ENCODE peak calls at places on chromosome 5, in four cellular contexts. G, S, O and J are unnamed samples.
A peak's percentile ranks its signal among the peaks of the same experiment; 100 is the strongest.

GRCh38 chr5:119049824-119050449 is 20.9 kb upstream of the DMXL1 start:
- ATAC-seq in G (no peak), S (no peak), O (no peak), J (no peak)

GRCh38 chr5:61746836-61747575 is 414.9 kb downstream of the ZSWIM6 start:
- ATAC-seq in G (no peak), S (no peak), O (no peak), J (no peak)

GRCh38 chr5:141958773-141959172 is 771 bp upstream of the PCDH12 start:
- ATAC-seq in G (no peak), S (peak; percentile 27), O (no peak), J (peak; percentile 69)

GRCh38 chr5:136062563-136063274 is 33.9 kb downstream of the TGFBI start:
- ATAC-seq in G (no peak), S (peak; percentile 17), O (no peak), J (no peak)

GRCh38 chr5:131609774-131610173 is 25.3 kb downstream of the RAPGEF6 start:
- ATAC-seq in G (no peak), S (no peak), O (no peak), J (no peak)

GRCh38 chr5:56663523-56663922 is 151.8 kb upstream of the MAP3K1 start:
- ATAC-seq in G (no peak), S (no peak), O (no peak), J (no peak)

GRCh38 chr5:14696851-14697250 is 32.3 kb downstream of the OTULIN start:
- ATAC-seq in G (no peak), S (no peak), O (no peak), J (no peak)

GRCh38 chr5:52481216-52481615 is 306.5 kb upstream of the ITGA1 start:
- ATAC-seq in G (no peak), S (no peak), O (no peak), J (no peak)

GRCh38 chr5:55959208-55959607 is 35.6 kb downstream of the IL6ST start:
- ATAC-seq in G (no peak), S (no peak), O (no peak), J (no peak)

GRCh38 chr5:172283020-172283861 is at the start of gene UBTD2:
- ATAC-seq in G (peak; percentile 90), S (peak; percentile 82), O (peak; percentile 94), J (peak; percentile 95)
- TF ChIP-seq POLR2A in G (no peak), S (peak; percentile 82), O (peak; percentile 48), J (no peak)

GRCh38 chr5:111511174-111512025 is 935 bp downstream of the STARD4 start:
- ATAC-seq in G (peak; percentile 62), S (peak; percentile 20), O (no peak), J (no peak)

GRCh38 chr5:111514087-111514486 is 1.8 kb upstream of the STARD4 start:
- ATAC-seq in G (no peak), S (no peak), O (no peak), J (no peak)

GRCh38 chr5:111513175-111513520 is 813 bp upstream of the STARD4 start:
- ATAC-seq in G (no peak), S (no peak), O (no peak), J (no peak)

GRCh38 chr5:111512026-111512405 is 319 bp downstream of the STARD4 start:
- ATAC-seq in G (peak; percentile 72), S (peak; percentile 44), O (peak; percentile 2), J (peak; percentile 27)

DNA sequence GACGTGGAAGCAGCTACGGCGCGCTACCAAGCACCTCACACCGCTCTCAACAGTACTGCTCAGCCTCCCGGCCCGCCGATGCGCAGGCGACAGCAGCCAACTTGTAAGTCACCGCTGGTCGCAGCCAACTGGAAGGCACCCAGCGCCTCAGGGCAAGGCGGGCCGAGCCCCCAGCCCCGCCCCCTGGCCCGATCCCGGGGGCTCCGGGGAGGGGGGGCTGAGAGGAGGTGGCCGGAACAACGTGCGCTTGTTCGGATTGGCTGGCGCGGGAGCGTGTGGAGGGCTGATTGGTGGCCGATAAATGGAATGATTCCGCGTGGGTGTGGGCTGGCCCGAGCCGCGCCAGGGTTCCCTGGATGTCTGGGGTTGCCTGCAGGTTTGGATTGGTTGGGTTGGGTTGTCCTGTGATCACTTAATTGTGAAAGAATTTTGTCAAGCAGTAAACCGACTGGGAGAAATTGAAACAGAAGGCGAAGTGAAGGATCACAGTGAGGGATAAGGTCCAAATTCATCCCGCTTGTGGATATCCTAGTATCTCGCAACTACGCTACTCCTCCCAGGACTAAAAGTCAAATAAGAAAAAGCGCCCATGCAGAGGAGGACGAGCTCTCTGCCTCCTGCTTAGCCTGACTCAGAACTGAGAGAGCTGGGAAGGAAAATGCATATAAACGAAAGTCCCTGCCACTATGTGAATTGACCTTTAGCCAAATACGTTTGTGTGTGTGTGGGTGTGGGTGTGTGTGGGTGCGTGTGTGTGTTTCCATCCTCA is at the start of gene STARD4:
- ATAC-seq in G (peak; percentile 96), S (peak; percentile 93), O (peak; percentile 97), J (peak; percentile 98)
- TF ChIP-seq POLR2A in G (peak; percentile 57), S (peak; percentile 91), O (peak; percentile 64), J (peak; percentile 44)

GRCh38 chr5:134873987-134874830 is at the start of gene TXNDC15:
- ATAC-seq in G (peak; percentile 91), S (peak; percentile 97), O (peak; percentile 94), J (peak; percentile 95)
- TF ChIP-seq POLR2A in G (peak; percentile 97), S (peak; percentile 79), O (peak; percentile 77), J (peak; percentile 67)

GRCh38 chr5:138352071-138352721 is at the start of gene KDM3B:
- ATAC-seq in G (peak; percentile 60), S (peak; percentile 91), O (peak; percentile 90), J (peak; percentile 92)

GRCh38 chr5:138352722-138353549 is 451 bp downstream of the KDM3B start:
- ATAC-seq in G (peak; percentile 71), S (peak; percentile 64), O (peak; percentile 68), J (peak; percentile 77)

GRCh38 chr5:138354926-138355378 is 2.5 kb downstream of the KDM3B start:
- ATAC-seq in G (no peak), S (no peak), O (no peak), J (no peak)

GRCh38 chr5:138354387-138354786 is 1.9 kb downstream of the KDM3B start:
- ATAC-seq in G (no peak), S (no peak), O (no peak), J (no peak)

GRCh38 chr5:138353550-138353893 is 1.0 kb downstream of the KDM3B start:
- ATAC-seq in G (no peak), S (no peak), O (no peak), J (no peak)
- TF ChIP-seq POLR2A in G (no peak), S (no peak), O (no peak), J (no peak)

DNA sequence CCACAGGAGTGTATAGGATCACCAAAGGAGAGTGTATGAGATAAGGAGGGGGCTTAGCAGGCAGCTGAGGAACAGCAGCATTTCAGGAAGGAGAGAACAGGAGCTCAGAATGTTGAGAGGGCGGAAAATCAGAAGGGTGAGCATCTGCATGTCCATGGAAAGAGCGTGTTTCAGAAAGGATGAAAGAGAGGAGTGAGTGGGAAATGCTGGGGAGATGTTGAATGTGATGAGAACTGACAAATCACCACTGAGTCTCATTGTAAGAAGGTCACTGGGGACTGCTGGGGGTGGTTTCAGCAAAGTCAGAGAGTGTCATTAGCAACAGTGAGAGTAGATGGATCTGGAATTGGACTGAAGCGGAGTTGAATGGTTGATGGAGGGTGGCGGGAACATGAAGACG is 65.8 kb downstream of the ANKRD33B start:
- ATAC-seq in G (no peak), S (no peak), O (no peak), J (no peak)
- TF ChIP-seq POLR2A in G (no peak), S (no peak), O (no peak), J (no peak)

GRCh38 chr5:116514521-116514920 is 60.1 kb downstream of the SEMA6A start:
- ATAC-seq in G (no peak), S (no peak), O (no peak), J (no peak)

GRCh38 chr5:116518423-116518822 is 56.2 kb downstream of the SEMA6A start:
- ATAC-seq in G (no peak), S (no peak), O (no peak), J (no peak)

GRCh38 chr5:116520706-116521105 is 53.9 kb downstream of the SEMA6A start:
- ATAC-seq in G (no peak), S (no peak), O (no peak), J (peak; percentile 72)

GRCh38 chr5:116516021-116516420 is 58.6 kb downstream of the SEMA6A start:
- ATAC-seq in G (no peak), S (peak; percentile 30), O (no peak), J (no peak)

DNA sequence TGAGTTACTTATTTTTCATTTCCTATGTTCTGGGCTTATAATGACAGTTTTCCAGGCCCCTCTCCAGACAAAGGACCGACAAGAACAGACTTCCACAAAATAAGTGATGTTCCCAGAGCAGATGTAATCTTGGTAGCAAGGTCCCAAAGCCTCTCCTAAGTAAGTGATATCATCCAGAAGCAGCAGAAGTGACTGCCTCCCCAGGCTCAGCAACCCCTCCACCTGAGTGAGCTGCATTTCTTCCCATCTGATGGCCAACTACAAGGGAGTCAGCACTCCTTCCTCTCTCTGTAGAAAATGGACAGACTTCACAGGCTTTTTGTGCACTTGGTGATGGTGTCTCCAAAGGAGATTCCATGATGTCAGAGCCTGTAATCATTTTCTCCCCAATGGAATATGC is 57.1 kb downstream of the SEMA6A start:
- ATAC-seq in G (no peak), S (peak; percentile 52), O (no peak), J (no peak)
- TF ChIP-seq POLR2A in G (no peak), S (no peak), O (no peak), J (no peak)

GRCh38 chr5:143248822-143249579 is 154.5 kb downstream of the NR3C1 start:
- ATAC-seq in G (no peak), S (peak; percentile 93), O (no peak), J (no peak)
- TF ChIP-seq POLR2A in G (no peak), S (no peak), O (no peak), J (no peak)